ENCODE peak calls at places on chromosomes 2 and 18, in eight cellular contexts. W is SK-N-SH, E is endothelial cell of umbilical vein, N is mesendoderm, D is GM23248, R is IMR-90, K is GM12878, L is mammary epithelial cell. G is an unnamed sample.

GRCh38 chr18:35091841-35092240 is 50.6 kb downstream of the MAPRE2 start:
- DNase-seq in W (no peak), E (no peak), N (no peak), D (no peak), R (no peak), K (no peak), L (no peak), G (no peak)

GRCh38 chr2:238267341-238267710 is 21.1 kb downstream of the PER2 start:
- DNase-seq in W (no peak), E (no peak), N (no peak), D (peak; percentile 33), R (peak; percentile 42), K (no peak), L (peak; percentile 91), G (peak; percentile 70)

GRCh38 chr2:171630812-171631626 is 56.2 kb upstream of the DYNC1I2 start:
- DNase-seq in W (no peak), E (no peak), N (peak; percentile 40), D (no peak), R (no peak), K (no peak), L (no peak), G (no peak)

GRCh38 chr2:144111443-144111842 is 408.5 kb downstream of the ZEB2 start:
- DNase-seq in W (no peak), E (peak; percentile 78), N (no peak), D (peak; percentile 85), R (peak; percentile 90), K (no peak), L (peak; percentile 74), G (no peak)

GRCh38 chr18:10259075-10259474 is 195.4 kb upstream of the APCDD1 start:
- DNase-seq in W (no peak), E (no peak), N (no peak), D (no peak), R (no peak), K (no peak), L (no peak), G (no peak)

GRCh38 chr2:122539920-122540319 is 784.5 kb downstream of the TSN start:
- DNase-seq in W (no peak), E (no peak), N (no peak), D (no peak), R (no peak), K (no peak), L (no peak), G (no peak)

GRCh38 chr2:30771200-30771599 is 36.0 kb downstream of the CAPN13 start:
- DNase-seq in W (peak; percentile 79), E (no peak), N (no peak), D (no peak), R (no peak), K (no peak), L (no peak), G (no peak)

GRCh38 chr2:201631041-201631440 is 12.3 kb downstream of the TMEM237 start:
- DNase-seq in W (no peak), E (no peak), N (no peak), D (no peak), R (no peak), K (no peak), L (no peak), G (no peak)

GRCh38 chr2:31513553-31513952 is 67.2 kb downstream of the SRD5A2 start:
- DNase-seq in W (no peak), E (no peak), N (no peak), D (no peak), R (no peak), K (no peak), L (no peak), G (no peak)

GRCh38 chr2:54708584-54709340 is 14.7 kb upstream of the EML6 start:
- DNase-seq in W (no peak), E (peak; percentile 28), N (peak; percentile 22), D (peak; percentile 42), R (no peak), K (no peak), L (no peak), G (no peak)

DNA sequence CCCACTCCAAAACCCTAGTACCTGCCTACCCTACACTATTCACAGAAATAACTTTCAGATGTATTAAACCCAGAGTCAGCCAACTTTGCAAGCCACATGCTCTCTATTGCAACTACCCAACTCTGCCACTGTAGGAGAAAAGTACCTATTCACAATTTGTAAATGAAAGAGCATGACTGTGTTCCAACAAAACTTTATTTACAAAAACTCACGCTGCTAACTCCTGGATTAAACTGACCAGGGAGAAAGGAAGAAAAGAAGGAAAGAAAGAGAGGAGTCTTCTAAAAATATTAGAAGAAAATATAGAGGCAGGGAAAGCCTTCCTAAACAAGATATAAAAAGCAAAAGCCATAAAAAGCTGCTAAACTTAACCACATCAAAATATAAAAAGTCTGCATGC is 24.6 kb downstream of the SLC1A4 start:
- DNase-seq in W (no peak), E (no peak), N (no peak), D (no peak), R (no peak), K (no peak), L (no peak), G (no peak)
- H3K36me3 ChIP-seq in W (peaks cover 25% of the 10 kb centered on the region), E (peaks cover 1% of the 10 kb centered on the region), N (no peaks in the 10 kb centered on the region), D (peaks cover 50% of the 10 kb centered on the region), R (peaks cover 23% of the 10 kb centered on the region), K (peaks cover 36% of the 10 kb centered on the region), L (no peaks in the 10 kb centered on the region), G (no peaks in the 10 kb centered on the region)

DNA sequence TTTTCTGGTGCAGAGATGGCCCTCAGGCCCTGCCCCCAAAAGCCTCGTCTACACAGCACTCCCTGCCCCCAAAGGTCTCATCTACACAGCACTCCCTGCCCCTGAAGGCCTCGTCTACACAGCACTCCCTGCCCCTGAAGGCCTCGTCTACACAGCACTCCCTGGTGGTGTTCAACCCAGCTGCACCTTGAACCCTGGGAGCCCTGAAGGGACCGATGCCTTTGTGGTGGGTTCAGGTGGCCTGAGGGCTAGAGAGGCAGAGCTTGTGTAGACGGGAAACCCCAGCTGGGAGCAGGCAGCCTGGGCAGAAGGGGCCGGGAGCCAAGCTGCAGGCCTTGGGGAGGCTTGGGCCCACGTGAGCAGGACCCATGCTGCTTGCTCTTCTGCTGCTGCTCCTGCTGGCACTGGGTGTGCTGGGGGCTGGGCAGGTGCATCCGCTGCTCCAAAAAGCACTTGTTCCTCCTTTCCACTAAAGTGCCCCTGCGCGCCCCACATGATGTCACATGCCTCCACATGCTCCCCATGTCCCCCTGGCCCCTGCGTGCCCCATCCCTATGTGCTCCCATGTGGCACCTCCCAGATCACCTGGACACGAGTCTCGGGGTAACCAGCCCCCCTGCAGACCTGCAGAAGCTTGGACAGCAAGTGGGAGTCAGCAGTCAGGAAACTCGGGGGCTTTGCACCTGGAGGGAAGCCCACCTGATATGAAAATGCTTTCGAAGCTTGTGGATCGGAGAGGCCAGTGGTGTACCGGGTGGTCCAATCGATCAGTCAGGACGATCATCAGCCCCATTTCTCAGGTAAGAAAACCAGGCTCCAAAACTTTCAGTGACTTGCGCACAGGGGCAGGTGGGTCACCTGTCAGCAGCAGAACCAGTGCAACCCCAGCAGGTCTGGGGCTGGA is 94.9 kb upstream of the CTDP1 start:
- DNase-seq in W (no peak), E (no peak), N (no peak), D (no peak), R (no peak), K (no peak), L (no peak), G (no peak)
- H3K4me1 ChIP-seq in W (no peaks in the 10 kb centered on the region), E (no peaks in the 10 kb centered on the region), N (no peaks in the 10 kb centered on the region), D (peaks cover 13% of the 10 kb centered on the region), R (peaks cover 4% of the 10 kb centered on the region), K (no peaks in the 10 kb centered on the region), L (no peaks in the 10 kb centered on the region), G (peaks cover 2% of the 10 kb centered on the region)

GRCh38 chr2:10985260-10985659 is 73.5 kb downstream of the KCNF1 start:
- DNase-seq in W (no peak), E (no peak), N (no peak), D (no peak), R (no peak), K (no peak), L (peak; percentile 26), G (no peak)
- H3K4me2 ChIP-seq in W (no peak overlapping the region), E (no peak overlapping the region), N (no peak overlapping the region), D (no peak overlapping the region), R (no peak overlapping the region), K (no peak overlapping the region), L (no peak overlapping the region), G (no peak overlapping the region)

DNA sequence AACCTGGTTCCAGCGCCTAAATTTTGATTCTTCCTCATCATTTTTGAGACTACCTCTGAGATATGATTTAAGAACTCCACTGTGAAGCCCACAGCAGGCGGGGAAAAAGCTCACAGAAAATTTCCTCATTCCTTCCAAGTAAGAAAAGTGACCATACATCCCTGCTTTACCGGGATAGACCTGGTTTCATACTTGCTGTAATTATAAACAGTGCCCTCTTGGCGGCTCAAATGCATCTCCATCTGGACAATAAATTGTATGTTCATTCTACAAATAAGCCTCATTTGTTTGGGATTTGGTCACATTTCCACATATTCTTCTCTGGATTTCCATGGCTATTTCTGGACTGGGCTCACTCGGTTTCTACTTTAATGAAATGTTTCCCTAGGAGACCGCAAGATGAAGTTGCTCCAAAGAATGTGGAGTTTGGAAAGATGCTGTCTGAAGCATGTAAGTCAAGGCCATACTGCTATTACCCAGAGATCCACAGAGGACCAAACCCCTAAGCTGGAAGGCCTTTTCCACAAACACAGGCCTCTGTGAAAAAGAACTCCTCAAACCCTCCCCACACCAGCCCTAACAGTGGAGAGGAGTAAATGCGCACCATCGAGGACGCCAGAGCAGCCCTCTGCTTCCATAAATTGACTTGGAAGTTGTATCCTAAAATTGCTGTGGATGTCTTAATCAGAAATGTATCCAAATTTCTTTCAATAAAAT is 13.9 kb downstream of the STAT1 start:
- DNase-seq in W (no peak), E (no peak), N (no peak), D (no peak), R (no peak), K (no peak), L (no peak), G (no peak)
- H3K36me3 ChIP-seq in W (peaks cover 88% of the 10 kb centered on the region), E (peaks cover 61% of the 10 kb centered on the region), N (peaks cover 6% of the 10 kb centered on the region), D (peaks cover 100% of the 10 kb centered on the region), R (peaks cover 58% of the 10 kb centered on the region), K (peaks cover 86% of the 10 kb centered on the region), L (peaks cover 48% of the 10 kb centered on the region), G (peaks cover 60% of the 10 kb centered on the region)

GRCh38 chr2:197141669-197142068 is 168.9 kb downstream of the ANKRD44 start:
- DNase-seq in W (no peak), E (no peak), N (no peak), D (no peak), R (no peak), K (no peak), L (no peak), G (no peak)

GRCh38 chr2:197138513-197138912 is 172.1 kb downstream of the ANKRD44 start:
- DNase-seq in W (no peak), E (no peak), N (no peak), D (no peak), R (no peak), K (no peak), L (no peak), G (no peak)

GRCh38 chr2:197137826-197138480 is 172.6 kb downstream of the ANKRD44 start:
- DNase-seq in W (no peak), E (peak; percentile 75), N (no peak), D (peak; percentile 11), R (no peak), K (no peak), L (peak; percentile 10), G (no peak)

GRCh38 chr2:197142074-197142473 is 168.5 kb downstream of the ANKRD44 start:
- DNase-seq in W (no peak), E (no peak), N (no peak), D (no peak), R (no peak), K (no peak), L (no peak), G (no peak)

DNA sequence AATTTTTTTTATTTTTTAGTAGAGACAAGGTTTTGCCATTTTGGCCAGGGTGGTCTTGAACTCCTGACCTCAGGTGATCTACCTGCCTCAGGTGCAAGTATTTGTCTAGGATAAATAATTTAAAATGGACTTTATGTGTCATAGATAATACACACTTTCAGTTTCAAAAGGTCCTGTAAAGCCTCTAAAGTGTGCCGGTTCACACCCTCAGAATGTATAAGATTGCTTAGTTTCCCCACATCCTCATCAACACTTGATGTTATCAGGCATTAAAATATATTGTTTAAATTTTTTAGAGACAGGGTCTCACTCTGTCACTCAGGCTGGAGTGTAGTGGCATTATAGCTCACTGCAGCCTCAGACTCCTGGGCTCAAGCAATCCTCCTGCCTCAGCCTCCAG is 170.5 kb downstream of the ANKRD44 start:
- DNase-seq in W (no peak), E (no peak), N (no peak), D (no peak), R (no peak), K (no peak), L (no peak), G (no peak)
- H3K4me1 ChIP-seq in W (peaks cover 6% of the 10 kb centered on the region), E (peaks cover 25% of the 10 kb centered on the region), N (no peaks in the 10 kb centered on the region), D (peaks cover 18% of the 10 kb centered on the region), R (peaks cover 9% of the 10 kb centered on the region), K (peaks cover 41% of the 10 kb centered on the region), L (peaks cover 6% of the 10 kb centered on the region), G (no peaks in the 10 kb centered on the region)